ENCODE peak calls at places on chromosomes 2 and 18, in six cellular contexts. C, F, P, E, U and Z are unnamed samples.

GRCh38 chr2:63364866-63365265 is 223.4 kb downstream of the WDPCP start:
- DNase-seq in U (no peak), C (no peak), E (no peak), P (no peak), F (no peak), Z (no peak)

GRCh38 chr18:51361130-51361860 is 163.8 kb upstream of the MEX3C start:
- DNase-seq in C (peak), P (no peak), F (no peak), E (no peak), U (no peak), Z (no peak)

GRCh38 chr2:5121677-5122076 is 570.5 kb upstream of the SOX11 start:
- DNase-seq in U (no peak), E (peak), C (no peak), F (no peak), P (no peak), Z (no peak)

GRCh38 chr18:7467708-7468466 is 99.2 kb upstream of the PTPRM start:
- DNase-seq in P (no peak), U (no peak), C (peak), F (no peak), E (no peak), Z (no peak)

GRCh38 chr18:21242141-21243040 is at the start of gene GREB1L:
- DNase-seq in U (peak), E (peak), P (no peak), C (peak), F (no peak), Z (peak)

GRCh38 chr2:162435676-162436075 is 91.7 kb downstream of the GCA start:
- DNase-seq in C (no peak), P (no peak), E (no peak), F (no peak), U (no peak), Z (no peak)

GRCh38 chr2:200985806-200986205 is 22.3 kb upstream of the ORC2 start:
- DNase-seq in E (no peak), P (peak), C (no peak), U (no peak), F (no peak), Z (no peak)

GRCh38 chr2:178193496-178193822 is 853 bp upstream of the OSBPL6 start:
- DNase-seq in E (no peak), F (no peak), U (no peak), P (no peak), C (no peak), Z (no peak)

GRCh38 chr18:46155652-46156051 is 51.5 kb downstream of the HAUS1 start:
- DNase-seq in C (peak), E (no peak), P (peak), F (no peak), U (no peak), Z (no peak)

GRCh38 chr2:220191737-220192136 is 564.3 kb downstream of the SLC4A3 start:
- DNase-seq in E (no peak), U (no peak), P (no peak), C (no peak), F (no peak), Z (no peak)

GRCh38 chr18:66838340-66838987 is 234.6 kb upstream of the CDH19 start:
- DNase-seq in C (no peak), U (no peak), P (no peak), E (no peak), F (no peak), Z (no peak)

GRCh38 chr18:43719264-43719795 is 442.0 kb upstream of the SYT4 start:
- DNase-seq in P (no peak), E (no peak), F (no peak), C (no peak), U (no peak), Z (no peak)

GRCh38 chr18:58338961-58339722 is 289.7 kb downstream of the ALPK2 start:
- DNase-seq in F (no peak), E (no peak), C (peak), P (no peak), U (no peak), Z (no peak)

GRCh38 chr2:64699712-64700111 is 46.0 kb upstream of the SERTAD2 start:
- DNase-seq in P (no peak), E (no peak), F (no peak), C (no peak), U (peak), Z (no peak)

GRCh38 chr18:79853993-79854364 is 56.2 kb downstream of the KCNG2 start:
- DNase-seq in U (peak), E (no peak), C (no peak), P (no peak), F (no peak), Z (no peak)

DNA sequence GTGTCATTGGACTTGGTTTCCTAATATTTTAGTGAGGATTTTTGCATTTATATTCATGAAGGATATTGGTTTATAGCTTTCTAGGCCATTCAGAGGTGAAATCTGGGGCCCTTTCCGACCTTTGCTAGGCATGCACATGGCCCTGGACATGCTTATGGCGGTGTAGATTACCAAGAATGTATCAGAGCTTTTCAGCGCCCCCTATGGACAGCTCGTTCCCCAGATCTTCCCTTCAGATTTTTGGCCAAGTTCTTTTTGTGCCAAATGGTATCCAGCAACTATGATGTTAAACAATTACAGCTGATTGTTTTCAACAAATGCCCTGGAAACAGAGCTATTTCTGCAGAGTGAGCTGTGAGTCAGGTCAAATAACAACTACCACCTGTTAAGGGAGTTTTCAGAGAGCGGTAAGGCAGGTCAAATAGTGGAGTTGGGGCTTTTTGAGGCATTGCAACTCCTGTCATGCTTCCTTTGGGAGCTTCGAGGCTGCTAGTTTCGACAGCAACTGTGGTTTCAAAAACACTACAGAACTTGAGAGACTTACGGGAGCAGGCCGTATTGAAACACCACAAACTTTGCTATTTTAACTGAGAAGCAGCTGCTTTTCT is 188.3 kb downstream of the ZNF516 start:
- DNase-seq in F (no peak), C (no peak), P (no peak), E (no peak), U (no peak), Z (no peak)
- TF ChIP-seq CTCF in F (no peak), C (peak), P (no peak), E (no peak), U (no peak), Z (no peak)

GRCh38 chr2:233060500-233061006 is 411 bp downstream of the INPP5D start:
- DNase-seq in E (no peak), P (no peak), F (no peak), U (no peak), C (no peak), Z (no peak)

GRCh38 chr2:233062447-233062842 is 2.3 kb downstream of the INPP5D start:
- DNase-seq in C (no peak), U (no peak), P (no peak), E (no peak), F (no peak), Z (no peak)

GRCh38 chr2:233061007-233061590 is 957 bp downstream of the INPP5D start:
- DNase-seq in E (no peak), P (no peak), U (peak), C (no peak), F (no peak), Z (no peak)

GRCh38 chr2:233062946-233063268 is 2.8 kb downstream of the INPP5D start:
- DNase-seq in C (no peak), F (no peak), P (no peak), U (peak), E (no peak), Z (no peak)

DNA sequence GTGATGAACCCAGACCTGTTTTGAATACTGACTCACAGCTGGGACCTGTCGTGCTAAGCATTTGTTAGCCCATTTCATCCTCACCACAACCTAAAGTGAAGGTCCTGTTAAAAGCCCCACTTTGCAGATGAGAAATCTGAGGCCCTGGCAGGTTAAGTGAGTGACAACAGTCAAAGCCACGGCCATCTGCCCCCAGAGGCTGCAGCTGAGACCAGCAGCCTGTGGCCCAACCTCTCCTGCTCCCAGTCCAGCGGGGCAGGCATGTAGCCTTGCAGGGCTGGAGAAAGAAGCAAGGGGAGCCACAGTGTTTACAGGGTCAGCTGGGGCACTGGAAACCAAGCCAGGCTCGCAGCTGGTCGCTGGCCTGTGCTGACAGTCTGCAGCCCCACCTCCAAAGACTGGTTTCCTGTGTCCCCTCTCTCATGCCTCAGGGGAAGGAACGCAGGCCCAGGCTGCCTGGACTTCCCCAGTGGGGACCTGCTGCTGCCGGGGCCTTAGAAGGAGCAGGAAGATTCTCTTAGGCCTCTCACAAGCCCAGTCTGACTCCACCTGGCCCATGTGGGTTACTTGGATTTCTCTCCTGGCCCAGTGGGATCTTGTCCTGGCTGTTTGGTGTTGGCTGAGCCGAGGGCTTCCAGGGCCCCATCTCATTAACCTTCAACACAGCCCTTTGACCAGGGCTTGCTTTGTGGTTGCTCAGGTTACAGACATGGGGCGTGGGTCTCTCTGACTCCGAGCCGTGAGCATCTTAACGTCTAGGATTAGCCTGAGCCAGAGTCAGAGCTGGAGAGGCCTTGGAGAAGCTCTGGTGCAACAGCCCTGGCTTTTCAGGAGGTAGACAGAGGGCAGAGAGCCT is 1.7 kb downstream of the INPP5D start:
- DNase-seq in C (no peak), E (peak), F (no peak), U (peak), P (no peak), Z (no peak)
- TF ChIP-seq CTCF in C (no peak), E (no peak), F (no peak), U (peak), P (peak), Z (no peak)

GRCh38 chr2:96108578-96109561 is 7.5 kb downstream of the ADRA2B start:
- DNase-seq in P (no peak), E (no peak), F (no peak), U (no peak), C (peak), Z (no peak)

GRCh38 chr2:96111257-96111640 is 5.1 kb downstream of the ADRA2B start:
- DNase-seq in E (no peak), P (no peak), U (no peak), F (no peak), C (no peak), Z (no peak)

GRCh38 chr2:96111823-96112500 is 4.4 kb downstream of the ADRA2B start:
- DNase-seq in C (no peak), U (no peak), E (no peak), P (no peak), F (no peak), Z (no peak)

GRCh38 chr2:96110621-96111256 is 5.6 kb downstream of the ADRA2B start:
- DNase-seq in U (no peak), E (no peak), F (no peak), P (no peak), C (no peak), Z (no peak)

GRCh38 chr2:96109931-96110511 is 6.3 kb downstream of the ADRA2B start:
- DNase-seq in E (no peak), P (no peak), C (no peak), F (no peak), U (no peak), Z (no peak)
- TF ChIP-seq CTCF in E (no peak), P (no peak), C (no peak), F (no peak), U (no peak), Z (no peak)

DNA sequence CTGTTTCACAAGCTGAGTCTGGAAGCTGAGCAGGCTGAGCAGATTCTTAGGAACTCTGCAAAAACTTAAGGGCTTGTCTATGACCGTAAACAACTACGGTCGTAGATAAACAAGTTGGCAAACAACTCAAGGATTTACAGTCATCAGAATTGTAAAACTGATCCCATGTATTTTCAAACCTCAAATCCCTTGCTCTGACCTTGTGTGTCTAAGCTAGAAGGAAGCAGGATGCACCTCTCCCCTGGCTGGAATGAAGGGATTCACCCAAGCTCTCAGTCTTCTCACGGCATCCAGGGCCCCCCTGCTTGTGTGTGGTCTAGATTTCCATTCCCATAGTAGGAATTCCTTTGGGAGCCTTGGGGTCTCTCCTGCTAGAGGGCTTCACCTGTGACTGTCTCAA is 12.4 kb upstream of the IL1RN start:
- DNase-seq in P (no peak), F (no peak), U (no peak), E (no peak), C (no peak), Z (no peak)
- TF ChIP-seq CTCF in P (no peak), F (no peak), U (no peak), E (no peak), C (no peak), Z (no peak)

DNA sequence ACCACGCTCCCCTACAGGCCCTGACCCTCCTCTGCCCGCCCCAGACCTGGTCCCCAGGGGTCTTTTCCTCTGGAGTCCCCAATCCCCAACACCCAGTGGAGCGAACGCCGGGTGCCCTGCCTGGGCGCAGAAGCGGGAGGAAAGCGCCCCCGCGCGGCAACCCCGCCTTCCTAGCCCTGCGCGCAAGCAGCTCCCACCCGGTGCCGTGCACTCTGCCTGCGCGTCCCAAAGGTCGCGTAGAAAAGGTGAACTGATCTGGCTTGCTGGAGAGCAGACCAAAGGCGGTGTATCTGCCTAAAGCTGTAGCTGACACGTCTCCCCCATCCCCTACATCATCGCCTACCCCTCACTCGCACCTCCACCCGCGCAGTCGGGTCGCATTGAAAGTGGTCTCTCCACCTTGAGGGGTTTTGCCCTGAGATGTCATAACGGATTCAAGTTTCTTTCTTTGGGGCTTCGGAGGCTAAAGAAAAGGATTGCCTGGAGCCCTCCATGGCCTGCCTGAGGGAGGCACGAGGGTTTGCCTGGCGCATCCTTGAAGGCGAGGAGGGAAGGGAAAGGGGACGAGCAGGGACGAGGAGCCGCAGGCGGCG is 5.7 kb downstream of the GAD1 start:
- DNase-seq in F (no peak), E (peak), P (no peak), C (no peak), U (no peak), Z (no peak)
- TF ChIP-seq CTCF in F (no peak), E (peak), P (no peak), C (no peak), U (no peak), Z (peak)

DNA sequence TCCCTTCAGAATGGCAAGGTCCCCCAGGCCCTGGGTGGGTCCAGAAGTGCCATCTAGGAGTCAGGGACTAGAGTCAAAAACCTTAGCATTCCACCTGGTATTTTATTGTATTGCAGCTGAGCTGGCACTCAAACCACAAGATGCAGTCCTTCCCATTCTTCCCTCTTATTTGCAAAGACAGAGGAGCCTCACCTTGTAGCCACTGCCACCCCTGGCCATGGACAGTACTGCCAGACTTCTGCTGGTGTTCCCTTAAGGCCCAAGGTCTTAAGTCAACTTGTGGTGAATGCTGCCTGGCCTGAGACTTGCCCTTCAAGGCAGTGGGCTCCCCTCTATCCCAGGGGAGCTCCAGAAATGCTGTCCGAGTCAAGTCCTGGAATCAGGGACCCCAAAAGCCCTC is 6.9 kb downstream of the UGT1A10 start:
- DNase-seq in P (no peak), E (no peak), F (no peak), C (peak), U (peak), Z (no peak)
- TF ChIP-seq CTCF in P (peak), E (peak), F (no peak), C (peak), U (no peak), Z (no peak)

GRCh38 chr2:22634167-22634566 is 750.8 kb upstream of the KLHL29 start:
- DNase-seq in P (no peak), E (peak), C (no peak), F (no peak), U (no peak), Z (no peak)
- TF ChIP-seq CTCF in P (no peak), E (no peak), C (no peak), F (no peak), U (no peak), Z (no peak)